ENCODE peak calls at places on chromosome 11, in five cellular contexts. Y is H1, Q is HepG2, B is A549, Z is K562. G is an unnamed sample.

GRCh38 chr11:78063440-78064181 is at the start of gene THRSP:
- DNase-seq in Y (no peak), Q (no peak), B (no peak), Z (no peak), G (no peak)

GRCh38 chr11:82733444-82734119 is at the start of gene FAM181B:
- DNase-seq in Y (peak), Q (no peak), B (peak), Z (peak), G (peak)

GRCh38 chr11:75547617-75548054 is 14.4 kb upstream of the SERPINH1 start:
- DNase-seq in Y (peak), Q (peak), B (peak), Z (peak), G (peak)

GRCh38 chr11:40787243-40787642 is 672.2 kb downstream of the LRRC4C start:
- DNase-seq in Y (no peak), Q (no peak), B (no peak), Z (no peak), G (no peak)

GRCh38 chr11:45635907-45636306 is 29.5 kb downstream of the CHST1 start:
- DNase-seq in Y (no peak), Q (no peak), B (no peak), Z (no peak), G (no peak)

GRCh38 chr11:45511566-45511965 is 153.9 kb downstream of the CHST1 start:
- DNase-seq in Y (no peak), Q (no peak), B (no peak), Z (no peak), G (no peak)

GRCh38 chr11:131591051-131591461 is 220.6 kb downstream of the NTM start:
- DNase-seq in Y (peak), Q (no peak), B (no peak), Z (no peak), G (peak)

GRCh38 chr11:32069361-32070058 is 21.4 kb upstream of the RCN1 start:
- DNase-seq in Y (no peak), Q (no peak), B (no peak), Z (no peak), G (no peak)

GRCh38 chr11:13668957-13669521 is 571 bp downstream of the FAR1 start:
- DNase-seq in Y (peak), Q (no peak), B (peak), Z (peak), G (no peak)

GRCh38 chr11:33660962-33661361 is 39.7 kb downstream of the C11orf91 start:
- DNase-seq in Y (no peak), Q (no peak), B (no peak), Z (no peak), G (no peak)

GRCh38 chr11:119671048-119671447 is 58.0 kb downstream of the NECTIN1 start:
- DNase-seq in Y (no peak), Q (no peak), B (no peak), Z (no peak), G (no peak)

GRCh38 chr11:87031433-87032170 is 6.1 kb upstream of the TMEM135 start:
- DNase-seq in Y (no peak), Q (no peak), B (no peak), Z (no peak), G (no peak)

GRCh38 chr11:133081730-133082452 is 450.4 kb downstream of the OPCML start:
- DNase-seq in Y (no peak), Q (no peak), B (no peak), Z (no peak), G (no peak)

GRCh38 chr11:133081020-133081419 is 451.3 kb downstream of the OPCML start:
- DNase-seq in Y (no peak), Q (no peak), B (no peak), Z (no peak), G (no peak)

GRCh38 chr11:133078591-133079179 is 453.6 kb downstream of the OPCML start:
- DNase-seq in Y (peak), Q (peak), B (peak), Z (peak), G (peak)

GRCh38 chr11:133082851-133083488 is 449.3 kb downstream of the OPCML start:
- DNase-seq in Y (peak), Q (peak), B (peak), Z (peak), G (peak)

GRCh38 chr11:133082453-133082781 is 449.9 kb downstream of the OPCML start:
- DNase-seq in Y (no peak), Q (no peak), B (no peak), Z (no peak), G (peak)
- TF ChIP-seq JUN in Y (no peak), Q (no peak), B (no peak), Z (no peak), G (no peak)

DNA sequence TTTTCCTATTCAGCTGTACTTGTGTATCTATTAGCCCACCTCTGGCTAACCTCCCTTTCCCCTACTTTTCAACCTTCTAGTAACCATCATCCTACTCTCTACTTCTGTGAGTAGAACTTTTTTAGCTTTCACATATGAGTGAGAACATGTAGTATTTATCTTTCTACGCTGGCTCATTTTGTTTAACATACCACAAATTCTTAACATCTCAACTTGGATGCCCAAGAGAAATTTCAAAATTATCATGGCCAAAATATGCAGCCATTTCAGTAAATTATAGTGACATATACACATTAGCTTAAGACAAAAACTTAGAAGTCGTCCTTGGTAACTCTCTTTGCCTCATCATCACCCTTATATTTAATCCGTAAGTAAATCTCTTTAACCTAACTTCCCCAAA is 34.7 kb downstream of the LUZP2 start:
- DNase-seq in Y (no peak), Q (no peak), B (no peak), Z (no peak), G (no peak)
- TF ChIP-seq USF2 in Y (no peak), Q (no peak), B (no peak), Z (no peak), G (no peak)

DNA sequence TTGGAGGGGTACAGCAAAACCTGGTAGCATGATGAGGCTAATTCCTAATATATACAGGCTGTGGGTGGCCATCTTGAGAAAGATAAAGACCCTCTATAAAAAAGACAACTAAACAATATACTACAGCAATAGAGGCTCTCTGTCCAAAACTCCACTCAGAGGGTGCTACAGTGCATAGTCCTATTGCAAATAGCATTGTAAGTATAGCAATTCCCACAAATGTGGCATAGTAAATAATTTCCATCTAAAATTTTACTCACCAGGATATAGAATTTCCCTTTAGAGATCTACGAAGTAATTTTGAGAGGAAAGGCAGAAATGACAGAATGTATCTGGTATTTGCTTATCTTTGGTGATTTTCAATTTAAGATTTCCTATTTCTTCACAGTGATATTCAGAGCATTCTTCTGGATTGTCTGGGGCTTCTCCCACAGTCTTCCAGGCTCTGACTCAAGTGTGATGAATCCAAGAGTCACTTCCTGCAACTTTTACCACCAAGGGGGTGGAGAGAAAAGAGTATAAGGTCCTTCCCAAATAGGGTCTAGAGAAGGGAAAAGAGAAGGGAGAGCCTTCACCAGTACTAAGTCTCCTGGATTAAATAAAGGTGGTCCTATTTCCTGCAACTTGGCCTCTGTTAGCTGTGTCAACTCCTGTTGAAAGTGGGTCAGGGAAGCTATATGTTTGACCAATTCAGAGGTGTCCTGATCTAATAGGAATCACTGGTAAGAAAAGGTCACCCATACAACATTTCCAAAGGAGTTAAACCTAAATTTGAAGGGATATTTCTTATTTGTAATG is 1054.7 kb upstream of the CNTN5 start:
- DNase-seq in Y (no peak), Q (no peak), B (no peak), Z (no peak), G (no peak)
- TF ChIP-seq JUN in Y (no peak), Q (no peak), B (no peak), Z (no peak), G (no peak)

GRCh38 chr11:63785823-63786222 is 17.2 kb upstream of the ZFTA start:
- DNase-seq in Y (no peak), Q (no peak), B (no peak), Z (no peak), G (no peak)
- TF ChIP-seq USF2 in Y (no peak), Q (no peak), B (no peak), Z (no peak), G (no peak)

GRCh38 chr11:79691445-79691844 is 250.6 kb upstream of the TENM4 start:
- DNase-seq in Y (no peak), Q (no peak), B (no peak), Z (no peak), G (no peak)

GRCh38 chr11:79697905-79698304 is 257.1 kb upstream of the TENM4 start:
- DNase-seq in Y (no peak), Q (no peak), B (no peak), Z (no peak), G (no peak)

GRCh38 chr11:79694368-79694767 is 253.5 kb upstream of the TENM4 start:
- DNase-seq in Y (no peak), Q (no peak), B (no peak), Z (no peak), G (no peak)
- TF ChIP-seq JUN in Y (no peak), Q (no peak), B (no peak), Z (no peak), G (no peak)

DNA sequence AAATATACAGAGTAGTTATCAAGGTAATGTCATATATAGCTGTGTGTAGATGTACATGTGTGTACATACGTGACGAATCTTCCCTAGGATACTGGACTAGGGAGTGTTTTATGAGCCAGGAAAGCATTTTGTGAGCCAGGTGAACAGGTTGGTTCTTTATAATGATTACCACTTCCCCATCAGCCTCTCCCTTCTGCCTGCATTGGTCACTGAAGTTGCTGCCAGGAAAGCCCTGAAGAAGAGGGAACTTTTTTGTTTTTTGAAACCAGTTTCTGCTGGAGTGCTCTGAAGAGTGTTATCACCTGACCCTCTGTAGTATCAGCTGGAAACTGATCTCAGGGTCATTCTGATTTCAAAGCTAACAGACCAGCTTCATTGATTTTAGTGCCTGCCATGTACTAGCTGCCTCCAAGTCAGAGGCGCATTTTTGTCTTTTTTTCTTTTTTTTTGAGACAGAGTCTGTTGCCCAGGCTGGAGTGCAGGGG is 14.2 kb upstream of the ST14 start:
- DNase-seq in Y (no peak), Q (peak), B (no peak), Z (no peak), G (no peak)
- TF ChIP-seq USF2 in Y (no peak), Q (no peak), B (no peak), Z (no peak), G (no peak)

GRCh38 chr11:117966908-117967307 is 19.3 kb upstream of the IL10RA start:
- DNase-seq in Y (no peak), Q (no peak), B (no peak), Z (no peak), G (no peak)

GRCh38 chr11:117960406-117960805 is 25.8 kb upstream of the IL10RA start:
- DNase-seq in Y (no peak), Q (no peak), B (no peak), Z (no peak), G (no peak)

GRCh38 chr11:117959438-117960149 is 26.6 kb upstream of the IL10RA start:
- DNase-seq in Y (no peak), Q (no peak), B (no peak), Z (no peak), G (no peak)

GRCh38 chr11:117958949-117959348 is 27.2 kb upstream of the IL10RA start:
- DNase-seq in Y (no peak), Q (no peak), B (no peak), Z (no peak), G (no peak)

DNA sequence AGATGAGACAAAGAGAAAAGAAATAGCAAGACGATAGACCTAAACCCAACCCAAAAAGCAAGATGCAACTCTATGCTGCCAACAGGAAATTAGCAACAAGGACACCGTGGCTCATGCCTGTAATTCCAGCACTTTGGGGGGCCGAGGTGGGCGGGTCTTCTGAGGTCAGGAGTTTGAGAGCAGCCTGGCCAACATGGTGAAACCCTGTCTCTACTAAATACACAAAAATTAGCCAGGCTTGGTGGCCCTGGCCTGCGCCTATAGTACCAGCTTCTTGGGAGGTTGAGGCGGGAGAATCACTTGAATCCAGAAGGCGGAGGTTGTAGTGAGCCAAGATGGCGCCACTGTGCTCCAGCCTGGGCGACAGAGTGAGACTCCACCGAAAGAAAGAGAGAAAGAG is 24.3 kb upstream of the IL10RA start:
- DNase-seq in Y (no peak), Q (no peak), B (no peak), Z (no peak), G (peak)
- TF ChIP-seq JUN in Y (no peak), Q (no peak), B (no peak), Z (no peak), G (no peak)

GRCh38 chr11:43579919-43580276 is 100.6 kb upstream of the HSD17B12 start:
- DNase-seq in Y (peak), Q (no peak), B (no peak), Z (no peak), G (peak)

GRCh38 chr11:43580735-43581369 is 99.7 kb upstream of the HSD17B12 start:
- DNase-seq in Y (peak), Q (no peak), B (no peak), Z (peak), G (peak)

GRCh38 chr11:43578346-43579170 is 102.0 kb upstream of the HSD17B12 start:
- DNase-seq in Y (peak), Q (no peak), B (peak), Z (no peak), G (no peak)

GRCh38 chr11:43577566-43578264 is 102.8 kb upstream of the HSD17B12 start:
- DNase-seq in Y (no peak), Q (no peak), B (no peak), Z (no peak), G (no peak)

DNA sequence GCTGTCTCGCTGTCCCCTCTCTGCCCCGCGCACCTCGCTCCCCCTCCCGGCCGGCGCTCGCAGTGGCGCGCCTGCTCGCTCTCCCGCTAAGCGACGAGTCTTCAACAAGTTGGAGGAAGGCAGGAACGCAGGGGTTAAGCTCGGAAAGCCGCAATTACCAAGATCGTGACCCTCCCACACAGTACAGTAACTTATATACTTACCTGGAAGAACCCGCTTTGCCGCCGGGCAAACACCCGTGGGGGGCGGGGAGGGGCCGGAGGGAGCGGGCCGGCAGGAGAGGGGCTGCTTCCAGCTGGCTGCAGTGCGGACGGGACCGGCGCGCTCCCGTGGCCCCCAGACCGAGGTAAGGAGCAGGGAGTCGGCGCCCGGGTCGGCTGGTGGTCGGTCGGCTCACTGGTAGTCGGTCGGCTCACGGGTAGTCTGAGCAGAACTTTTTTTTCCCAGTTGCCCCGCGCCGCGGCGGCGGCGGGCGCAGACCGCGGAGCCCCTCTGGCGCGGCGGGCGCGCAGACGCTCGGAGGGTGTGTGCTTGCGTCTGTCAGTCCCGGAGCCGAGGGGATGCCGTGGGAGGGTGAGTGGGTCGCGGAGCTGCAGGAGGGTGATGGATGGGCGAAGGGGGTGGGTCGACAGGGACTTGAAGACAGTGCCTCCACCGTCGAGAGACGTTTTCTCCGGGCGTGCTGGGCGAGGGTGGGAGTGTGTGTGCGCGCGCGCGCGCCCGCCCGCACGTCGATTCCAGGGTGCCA is 101.2 kb upstream of the HSD17B12 start:
- DNase-seq in Y (peak), Q (no peak), B (peak), Z (peak), G (peak)
- TF ChIP-seq USF2 in Y (no peak), Q (no peak), B (no peak), Z (no peak), G (no peak)

DNA sequence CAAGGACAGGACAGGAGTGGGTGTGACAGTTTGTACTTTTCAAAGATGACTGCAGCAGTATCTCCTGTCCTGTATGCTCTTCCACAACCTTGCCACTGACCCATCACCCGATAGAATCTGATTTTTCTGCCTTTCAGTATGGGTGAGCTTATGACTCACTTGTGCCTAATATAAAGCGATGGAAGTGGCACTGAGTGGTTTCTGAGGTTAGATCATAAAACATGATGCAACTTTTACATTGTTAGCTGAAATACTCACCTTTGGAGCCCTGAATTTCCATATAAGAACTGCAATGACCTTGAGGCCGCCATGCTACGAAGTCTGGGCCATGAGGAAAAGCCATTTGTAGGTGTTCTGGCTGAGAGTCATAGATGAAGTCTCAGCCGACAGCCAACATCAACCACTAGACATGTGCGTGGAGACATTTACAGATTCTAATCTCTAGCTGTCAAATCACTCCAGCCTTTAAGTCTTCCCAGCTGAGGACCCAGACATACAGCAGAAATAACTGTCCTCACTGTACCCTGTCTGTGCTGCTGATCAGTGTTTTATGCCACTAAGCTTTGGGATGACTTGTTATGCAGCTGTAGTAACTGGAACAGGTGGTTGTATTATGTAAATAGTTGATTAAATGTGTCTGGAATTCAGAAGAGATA is 105.9 kb upstream of the ARHGAP20 start:
- DNase-seq in Y (no peak), Q (no peak), B (no peak), Z (no peak), G (no peak)
- TF ChIP-seq JUN in Y (no peak), Q (no peak), B (no peak), Z (no peak), G (no peak)

GRCh38 chr11:83782329-83782728 is 496.2 kb upstream of the CCDC90B start:
- DNase-seq in Y (no peak), Q (no peak), B (no peak), Z (no peak), G (no peak)

GRCh38 chr11:83784419-83784818 is 498.3 kb upstream of the CCDC90B start:
- DNase-seq in Y (no peak), Q (no peak), B (no peak), Z (no peak), G (no peak)

GRCh38 chr11:83791557-83791956 is 505.4 kb upstream of the CCDC90B start:
- DNase-seq in Y (no peak), Q (no peak), B (no peak), Z (no peak), G (no peak)

DNA sequence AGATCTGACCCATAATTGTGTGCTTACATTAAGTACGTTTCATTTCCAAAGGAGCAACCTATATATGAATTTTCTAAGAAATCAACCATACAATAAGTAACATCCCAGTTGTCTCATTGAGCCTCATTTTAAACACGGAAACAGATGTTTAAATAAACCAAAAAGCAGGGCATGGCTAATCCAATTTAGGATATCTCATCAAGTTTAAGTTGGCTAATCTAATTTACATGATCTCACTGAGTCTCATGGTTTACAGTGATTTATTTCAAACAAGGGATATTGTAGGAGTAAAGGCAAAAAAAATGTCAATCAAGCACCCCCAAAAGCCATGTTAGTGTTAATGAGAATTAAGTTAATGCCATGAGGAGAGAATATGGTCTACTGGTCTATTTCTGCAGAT is 499.8 kb upstream of the CCDC90B start:
- DNase-seq in Y (no peak), Q (no peak), B (no peak), Z (no peak), G (no peak)
- TF ChIP-seq USF2 in Y (no peak), Q (no peak), B (no peak), Z (no peak), G (no peak)